ENCODE peak calls at places on chromosomes 16 and 17, in five cellular contexts. E is left colon, A is bronchial epithelial cell, L is left ventricle myocardium inferior, N is pulmonary artery endothelial cell. S is an unnamed sample.

GRCh38 chr16:23134274-23134673 is 15.0 kb downstream of the USP31 start:
- DNase-seq in E (peak; percentile 50), L (peak; percentile 69), A (no peak), N (peak; percentile 92), S (no peak)

GRCh38 chr16:22186517-22186916 is 19.6 kb upstream of the EEF2K start:
- DNase-seq in N (no peak), L (no peak), E (no peak), A (no peak), S (no peak)

GRCh38 chr16:69595127-69596036 is 29.6 kb downstream of the NFAT5 start:
- DNase-seq in L (no peak), A (peak; percentile 80), E (no peak), N (no peak), S (no peak)

GRCh38 chr16:57045694-57046381 is 46.5 kb upstream of the CPNE2 start:
- DNase-seq in N (peak; percentile 26), A (peak; percentile 35), L (peak; percentile 74), E (peak; percentile 72), S (no peak)

GRCh38 chr17:67491009-67491677 is 114.1 kb downstream of the PITPNC1 start:
- DNase-seq in E (peak; percentile 51), A (peak; percentile 49), L (peak; percentile 92), N (peak; percentile 75), S (peak; percentile 100)

GRCh38 chr17:44556114-44556853 is 1.0 kb upstream of the FZD2 start:
- DNase-seq in N (no peak), L (peak; percentile 19), E (peak; percentile 36), A (peak; percentile 35), S (no peak)

GRCh38 chr16:85152414-85153030 is 40.2 kb upstream of the CIBAR2 start:
- DNase-seq in E (no peak), L (no peak), A (peak; percentile 63), N (no peak), S (no peak)

GRCh38 chr16:66551362-66551761 is 1.0 kb upstream of the CKLF start:
- DNase-seq in L (no peak), N (no peak), E (peak; percentile 47), A (no peak), S (no peak)

GRCh38 chr17:79393358-79394038 is 217.4 kb downstream of the RBFOX3 start:
- DNase-seq in E (peak; percentile 85), N (no peak), L (peak; percentile 79), A (peak; percentile 34), S (no peak)

GRCh38 chr17:1087381-1088241 is 90.7 kb downstream of the TIMM22 start:
- DNase-seq in N (peak; percentile 50), L (peak; percentile 70), E (peak; percentile 87), A (peak; percentile 78), S (no peak)

GRCh38 chr17:15404116-15404730 is 62.8 kb upstream of the TEKT3 start:
- DNase-seq in E (no peak), N (no peak), A (no peak), L (no peak), S (no peak)

GRCh38 chr16:56886826-56887225 is 21.8 kb downstream of the SLC12A3 start:
- DNase-seq in L (no peak), A (no peak), N (no peak), E (no peak), S (no peak)

S was measured in brain pericyte.